ENCODE peak calls at places on chromosomes 13 and 19, in eight cellular contexts. One of them, this sample, is unnamed. For H3K4me1, the result is how much of the 10 kb centered on the place peaks cover.

GRCh38 chr19:57351867-57352266 is 796 bp downstream of the ZNF304 start:
- DNase-seq in transverse colon: no peak
- DNase-seq in endodermal cell: no peak
- DNase-seq in CD4-positive, CD25-positive, alpha-beta regulatory T cell: no peak
- DNase-seq in aorta: no peak
- DNase-seq in cardiac muscle cell: peak
- DNase-seq in upper lobe of left lung: no peak
- DNase-seq in heart left ventricle: no peak
- DNase-seq in this sample: no peak

GRCh38 chr13:87754097-87754496 is 82.9 kb downstream of the SLITRK5 start:
- DNase-seq in upper lobe of left lung: no peak
- DNase-seq in CD4-positive, CD25-positive, alpha-beta regulatory T cell: no peak
- DNase-seq in endodermal cell: no peak
- DNase-seq in transverse colon: no peak
- DNase-seq in cardiac muscle cell: no peak
- DNase-seq in heart left ventricle: no peak
- DNase-seq in aorta: no peak
- DNase-seq in this sample: no peak

GRCh38 chr19:3801412-3802096 is 15.4 kb upstream of the MATK start:
- DNase-seq in aorta: no peak
- DNase-seq in upper lobe of left lung: peak
- DNase-seq in CD4-positive, CD25-positive, alpha-beta regulatory T cell: no peak
- DNase-seq in transverse colon: peak
- DNase-seq in endodermal cell: peak
- DNase-seq in heart left ventricle: peak
- DNase-seq in cardiac muscle cell: peak
- DNase-seq in this sample: peak

GRCh38 chr19:38173324-38174041 is 50.5 kb downstream of the DPF1 start:
- DNase-seq in transverse colon: no peak
- DNase-seq in upper lobe of left lung: no peak
- DNase-seq in endodermal cell: no peak
- DNase-seq in CD4-positive, CD25-positive, alpha-beta regulatory T cell: no peak
- DNase-seq in aorta: peak
- DNase-seq in heart left ventricle: peak
- DNase-seq in cardiac muscle cell: no peak
- DNase-seq in this sample: peak

GRCh38 chr13:39148513-39148961 is 110.3 kb downstream of the NHLRC3 start:
- DNase-seq in transverse colon: no peak
- DNase-seq in CD4-positive, CD25-positive, alpha-beta regulatory T cell: no peak
- DNase-seq in upper lobe of left lung: no peak
- DNase-seq in aorta: no peak
- DNase-seq in endodermal cell: peak
- DNase-seq in heart left ventricle: no peak
- DNase-seq in cardiac muscle cell: peak
- DNase-seq in this sample: no peak

GRCh38 chr13:23322353-23323336 is 110.9 kb downstream of the SACS start:
- DNase-seq in cardiac muscle cell: no peak
- DNase-seq in heart left ventricle: no peak
- DNase-seq in transverse colon: no peak
- DNase-seq in CD4-positive, CD25-positive, alpha-beta regulatory T cell: no peak
- DNase-seq in upper lobe of left lung: no peak
- DNase-seq in endodermal cell: no peak
- DNase-seq in aorta: no peak
- DNase-seq in this sample: no peak

GRCh38 chr19:16042533-16043085 is 33.7 kb upstream of the TPM4 start:
- DNase-seq in transverse colon: no peak
- DNase-seq in upper lobe of left lung: no peak
- DNase-seq in endodermal cell: no peak
- DNase-seq in heart left ventricle: no peak
- DNase-seq in CD4-positive, CD25-positive, alpha-beta regulatory T cell: no peak
- DNase-seq in cardiac muscle cell: no peak
- DNase-seq in aorta: no peak
- DNase-seq in this sample: no peak

GRCh38 chr13:77838271-77838670 is 80.4 kb downstream of the EDNRB start:
- DNase-seq in CD4-positive, CD25-positive, alpha-beta regulatory T cell: no peak
- DNase-seq in cardiac muscle cell: no peak
- DNase-seq in endodermal cell: no peak
- DNase-seq in transverse colon: no peak
- DNase-seq in upper lobe of left lung: no peak
- DNase-seq in aorta: no peak
- DNase-seq in heart left ventricle: no peak
- DNase-seq in this sample: no peak

GRCh38 chr13:100528353-100528752 is 60.2 kb downstream of the GGACT start:
- DNase-seq in endodermal cell: peak
- DNase-seq in CD4-positive, CD25-positive, alpha-beta regulatory T cell: no peak
- DNase-seq in aorta: no peak
- DNase-seq in cardiac muscle cell: no peak
- DNase-seq in heart left ventricle: no peak
- DNase-seq in upper lobe of left lung: no peak
- DNase-seq in transverse colon: no peak
- DNase-seq in this sample: no peak

GRCh38 chr19:44984005-44984404 is 17.3 kb upstream of the RELB start:
- DNase-seq in endodermal cell: no peak
- DNase-seq in aorta: no peak
- DNase-seq in CD4-positive, CD25-positive, alpha-beta regulatory T cell: no peak
- DNase-seq in cardiac muscle cell: no peak
- DNase-seq in heart left ventricle: no peak
- DNase-seq in transverse colon: no peak
- DNase-seq in upper lobe of left lung: no peak
- DNase-seq in this sample: no peak

GRCh38 chr19:5397804-5398692 is 57.2 kb upstream of the ZNRF4 start:
- DNase-seq in upper lobe of left lung: no peak
- DNase-seq in transverse colon: no peak
- DNase-seq in aorta: no peak
- DNase-seq in CD4-positive, CD25-positive, alpha-beta regulatory T cell: no peak
- DNase-seq in endodermal cell: peak
- DNase-seq in cardiac muscle cell: peak
- DNase-seq in heart left ventricle: no peak
- DNase-seq in this sample: no peak

GRCh38 chr19:3475449-3475848 is 4.9 kb downstream of the SMIM24 start:
- DNase-seq in transverse colon: no peak
- DNase-seq in heart left ventricle: no peak
- DNase-seq in aorta: no peak
- DNase-seq in cardiac muscle cell: no peak
- DNase-seq in CD4-positive, CD25-positive, alpha-beta regulatory T cell: no peak
- DNase-seq in endodermal cell: no peak
- DNase-seq in upper lobe of left lung: no peak
- DNase-seq in this sample: no peak

GRCh38 chr19:37989855-37990254 is 82.8 kb downstream of the SIPA1L3 start:
- DNase-seq in cardiac muscle cell: peak
- DNase-seq in aorta: no peak
- DNase-seq in transverse colon: no peak
- DNase-seq in CD4-positive, CD25-positive, alpha-beta regulatory T cell: no peak
- DNase-seq in upper lobe of left lung: no peak
- DNase-seq in endodermal cell: peak
- DNase-seq in heart left ventricle: no peak
- DNase-seq in this sample: no peak

GRCh38 chr19:18159810-18160209 is 6.8 kb downstream of the PIK3R2 start:
- DNase-seq in heart left ventricle: no peak
- DNase-seq in aorta: no peak
- DNase-seq in CD4-positive, CD25-positive, alpha-beta regulatory T cell: no peak
- DNase-seq in endodermal cell: no peak
- DNase-seq in upper lobe of left lung: no peak
- DNase-seq in transverse colon: no peak
- DNase-seq in cardiac muscle cell: no peak
- DNase-seq in this sample: no peak

GRCh38 chr13:84126671-84127171 is 244.4 kb upstream of the SLITRK1 start:
- DNase-seq in CD4-positive, CD25-positive, alpha-beta regulatory T cell: no peak
- DNase-seq in upper lobe of left lung: peak
- DNase-seq in cardiac muscle cell: no peak
- DNase-seq in aorta: no peak
- DNase-seq in transverse colon: no peak
- DNase-seq in heart left ventricle: no peak
- DNase-seq in endodermal cell: no peak
- DNase-seq in this sample: no peak

GRCh38 chr13:87123987-87124784 is 547.0 kb upstream of the SLITRK5 start:
- DNase-seq in heart left ventricle: no peak
- DNase-seq in endodermal cell: peak
- DNase-seq in aorta: no peak
- DNase-seq in upper lobe of left lung: no peak
- DNase-seq in CD4-positive, CD25-positive, alpha-beta regulatory T cell: no peak
- DNase-seq in cardiac muscle cell: peak
- DNase-seq in transverse colon: no peak
- DNase-seq in this sample: peak

GRCh38 chr19:39934584-39935233 is at the start of gene FCGBP:
- DNase-seq in endodermal cell: no peak
- DNase-seq in aorta: no peak
- DNase-seq in upper lobe of left lung: no peak
- DNase-seq in heart left ventricle: no peak
- DNase-seq in CD4-positive, CD25-positive, alpha-beta regulatory T cell: no peak
- DNase-seq in cardiac muscle cell: no peak
- DNase-seq in transverse colon: peak
- DNase-seq in this sample: no peak

GRCh38 chr19:17351815-17352435 is 14.6 kb downstream of the GTPBP3 start:
- DNase-seq in endodermal cell: no peak
- DNase-seq in cardiac muscle cell: no peak
- DNase-seq in aorta: no peak
- DNase-seq in heart left ventricle: no peak
- DNase-seq in CD4-positive, CD25-positive, alpha-beta regulatory T cell: no peak
- DNase-seq in upper lobe of left lung: peak
- DNase-seq in transverse colon: no peak
- DNase-seq in this sample: no peak

DNA sequence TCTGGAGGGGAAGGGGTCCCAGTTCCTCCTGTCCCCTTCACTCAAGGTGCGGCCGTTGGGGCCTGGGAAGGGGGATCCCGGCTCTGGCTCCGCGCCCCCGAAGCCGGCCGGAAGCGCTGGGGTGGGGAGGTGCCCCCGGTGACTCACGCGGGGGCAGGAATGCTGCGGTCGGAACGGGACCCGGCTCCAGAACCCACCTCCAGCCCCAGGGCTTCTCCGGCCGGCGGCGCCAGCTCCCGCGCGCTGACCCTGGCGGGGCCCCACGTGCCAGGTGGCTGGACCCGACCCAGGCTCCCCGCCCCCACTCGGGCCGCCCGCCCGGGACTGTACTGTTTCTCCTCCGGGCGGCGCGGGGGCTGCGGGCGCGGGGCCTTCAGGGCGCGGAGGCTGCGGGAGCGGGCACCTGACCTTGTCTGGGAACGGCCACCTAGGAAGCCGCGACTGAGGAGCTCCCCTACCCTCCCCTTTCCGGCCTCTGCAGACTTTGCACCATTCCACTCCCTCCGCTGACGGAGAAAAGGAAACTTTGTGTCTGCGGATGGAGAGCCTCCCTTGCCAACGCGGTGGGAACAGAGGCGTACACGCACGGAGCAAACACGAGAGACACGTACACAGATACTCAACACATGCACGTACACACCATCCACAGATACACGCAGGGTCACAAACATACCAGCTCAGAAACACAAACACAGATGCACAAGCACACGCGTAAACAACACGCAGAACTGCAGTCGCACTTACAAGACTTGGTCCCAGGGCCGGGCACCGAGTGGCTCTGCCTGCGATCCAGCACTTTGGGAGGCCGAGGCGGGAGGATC is 7.2 kb downstream of the AXL start:
- DNase-seq in cardiac muscle cell: peak
- DNase-seq in CD4-positive, CD25-positive, alpha-beta regulatory T cell: no peak
- DNase-seq in transverse colon: peak
- DNase-seq in upper lobe of left lung: peak
- DNase-seq in aorta: peak
- DNase-seq in heart left ventricle: peak
- DNase-seq in endodermal cell: peak
- DNase-seq in this sample: peak
- H3K4me1 ChIP-seq in cardiac muscle cell: under half
- H3K4me1 ChIP-seq in CD4-positive, CD25-positive, alpha-beta regulatory T cell: under half
- H3K4me1 ChIP-seq in transverse colon: under half
- H3K4me1 ChIP-seq in upper lobe of left lung: under half
- H3K4me1 ChIP-seq in aorta: under half
- H3K4me1 ChIP-seq in heart left ventricle: under half
- H3K4me1 ChIP-seq in endodermal cell: under half
- H3K4me1 ChIP-seq in this sample: under half

GRCh38 chr13:80957019-80957650 is 616.2 kb upstream of the SPRY2 start:
- DNase-seq in heart left ventricle: no peak
- DNase-seq in transverse colon: no peak
- DNase-seq in upper lobe of left lung: no peak
- DNase-seq in CD4-positive, CD25-positive, alpha-beta regulatory T cell: no peak
- DNase-seq in cardiac muscle cell: no peak
- DNase-seq in endodermal cell: no peak
- DNase-seq in aorta: no peak
- DNase-seq in this sample: no peak

GRCh38 chr13:80962855-80963254 is 621.9 kb upstream of the SPRY2 start:
- DNase-seq in aorta: no peak
- DNase-seq in endodermal cell: no peak
- DNase-seq in cardiac muscle cell: peak
- DNase-seq in heart left ventricle: no peak
- DNase-seq in transverse colon: no peak
- DNase-seq in upper lobe of left lung: no peak
- DNase-seq in CD4-positive, CD25-positive, alpha-beta regulatory T cell: no peak
- DNase-seq in this sample: no peak

GRCh38 chr13:80965097-80965496 is 624.2 kb upstream of the SPRY2 start:
- DNase-seq in cardiac muscle cell: no peak
- DNase-seq in endodermal cell: no peak
- DNase-seq in aorta: no peak
- DNase-seq in CD4-positive, CD25-positive, alpha-beta regulatory T cell: no peak
- DNase-seq in transverse colon: no peak
- DNase-seq in upper lobe of left lung: no peak
- DNase-seq in heart left ventricle: no peak
- DNase-seq in this sample: no peak

GRCh38 chr13:80962173-80962572 is 621.2 kb upstream of the SPRY2 start:
- DNase-seq in transverse colon: no peak
- DNase-seq in endodermal cell: no peak
- DNase-seq in heart left ventricle: no peak
- DNase-seq in aorta: no peak
- DNase-seq in CD4-positive, CD25-positive, alpha-beta regulatory T cell: no peak
- DNase-seq in upper lobe of left lung: no peak
- DNase-seq in cardiac muscle cell: no peak
- DNase-seq in this sample: no peak
- H3K27ac ChIP-seq in transverse colon: no peak
- H3K27ac ChIP-seq in endodermal cell: no peak
- H3K27ac ChIP-seq in heart left ventricle: no peak
- H3K27ac ChIP-seq in aorta: no peak
- H3K27ac ChIP-seq in CD4-positive, CD25-positive, alpha-beta regulatory T cell: no peak
- H3K27ac ChIP-seq in upper lobe of left lung: no peak
- H3K27ac ChIP-seq in cardiac muscle cell: no peak
- H3K27ac ChIP-seq in this sample: no peak

GRCh38 chr19:47049307-47049700 is 880 bp upstream of the TMEM160 start:
- DNase-seq in transverse colon: no peak
- DNase-seq in heart left ventricle: no peak
- DNase-seq in aorta: no peak
- DNase-seq in upper lobe of left lung: no peak
- DNase-seq in CD4-positive, CD25-positive, alpha-beta regulatory T cell: no peak
- DNase-seq in cardiac muscle cell: peak
- DNase-seq in endodermal cell: peak
- DNase-seq in this sample: no peak
- H3K4me3 ChIP-seq in transverse colon: no peak
- H3K4me3 ChIP-seq in heart left ventricle: no peak
- H3K4me3 ChIP-seq in aorta: no peak
- H3K4me3 ChIP-seq in upper lobe of left lung: peak
- H3K4me3 ChIP-seq in CD4-positive, CD25-positive, alpha-beta regulatory T cell: no peak
- H3K4me3 ChIP-seq in cardiac muscle cell: no peak
- H3K4me3 ChIP-seq in endodermal cell: no peak
- H3K4me3 ChIP-seq in this sample: no peak

DNA sequence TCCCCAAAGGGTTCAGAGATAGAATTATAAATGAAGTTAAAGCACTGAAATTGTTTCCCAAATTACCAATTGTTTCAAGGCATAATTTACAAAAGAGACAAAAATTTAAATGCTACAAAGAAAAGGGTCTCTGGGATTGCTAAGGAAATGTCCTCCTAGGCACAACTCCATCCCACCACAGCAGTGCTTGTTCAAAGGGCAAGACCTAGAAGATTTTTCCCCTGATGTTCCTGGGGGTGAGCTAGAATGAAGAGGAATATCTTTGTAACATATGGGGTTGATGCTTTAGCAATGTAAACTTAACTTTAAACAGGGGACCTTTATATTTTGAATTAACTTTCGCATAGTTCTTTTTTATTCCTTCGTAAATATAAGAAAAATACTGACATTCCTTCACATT is 1.6 kb downstream of the LCP1 start:
- DNase-seq in CD4-positive, CD25-positive, alpha-beta regulatory T cell: no peak
- DNase-seq in cardiac muscle cell: no peak
- DNase-seq in upper lobe of left lung: no peak
- DNase-seq in endodermal cell: no peak
- DNase-seq in transverse colon: no peak
- DNase-seq in heart left ventricle: no peak
- DNase-seq in aorta: no peak
- DNase-seq in this sample: no peak
- H3K4me1 ChIP-seq in CD4-positive, CD25-positive, alpha-beta regulatory T cell: half or more
- H3K4me1 ChIP-seq in cardiac muscle cell: under half
- H3K4me1 ChIP-seq in upper lobe of left lung: under half
- H3K4me1 ChIP-seq in endodermal cell: under half
- H3K4me1 ChIP-seq in transverse colon: under half
- H3K4me1 ChIP-seq in heart left ventricle: under half
- H3K4me1 ChIP-seq in aorta: under half
- H3K4me1 ChIP-seq in this sample: under half

This sample was measured in RWPE2.